ENCODE peak calls at places on chromosomes 4 and X, in nine cellular contexts. D is tibial nerve; U is HFFc6; I is activated T-helper 1 cell treated with anti-CD3 and anti-CD28 coated beads, Interleukin-2, amount 50 U/mL, for 16 hours; L is HS-5; M is NCI-H345; Q is smooth muscle cell of the brain vasculature; X is activated CD4-positive, CD25-positive, alpha-beta regulatory T cell; Z is PC-3. T is an unnamed sample.

GRCh38 chr4:67725132-67725531 is 24.2 kb upstream of the UBA6 start:
- DNase-seq in D (no peak), U (no peak), I (no peak), L (no peak), M (no peak), Q (no peak), X (no peak), Z (peak), T (no peak)

GRCh38 chrX:19174401-19175025 is 52.2 kb upstream of the ADGRG2 start:
- DNase-seq in D (peak), U (peak), I (no peak), L (peak), M (no peak), Q (no peak), X (no peak), Z (peak), T (peak)

GRCh38 chr4:112222219-112222955 is 9.2 kb upstream of the AP1AR start:
- DNase-seq in D (no peak), U (no peak), I (no peak), L (no peak), M (no peak), Q (no peak), X (no peak), Z (no peak), T (no peak)

GRCh38 chr4:84492737-84493091 is 6.4 kb downstream of the NKX6-1 start:
- DNase-seq in D (no peak), U (no peak), I (no peak), L (no peak), M (no peak), Q (no peak), X (no peak), Z (no peak), T (no peak)

GRCh38 chrX:12978205-12979010 is 3.5 kb downstream of the TMSB4X start:
- DNase-seq in D (peak), U (peak), I (peak), L (peak), M (no peak), Q (no peak), X (peak), Z (peak), T (peak)

GRCh38 chr4:118586357-118586790 is 98.8 kb upstream of the METTL14 start:
- DNase-seq in D (no peak), U (no peak), I (no peak), L (no peak), M (no peak), Q (no peak), X (no peak), Z (no peak), T (no peak)

GRCh38 chr4:83387922-83388676 is 53.5 kb upstream of the HPSE start:
- DNase-seq in D (no peak), U (no peak), I (no peak), L (no peak), M (no peak), Q (no peak), X (peak), Z (no peak), T (no peak)

GRCh38 chr4:164081801-164082200 is 587.3 kb downstream of the TMA16 start:
- DNase-seq in D (no peak), U (no peak), I (no peak), L (no peak), M (no peak), Q (no peak), X (no peak), Z (no peak), T (no peak)

GRCh38 chrX:73127700-73128241 is 48.5 kb upstream of the PABPC1L2A start:
- DNase-seq in D (no peak), U (no peak), I (no peak), L (no peak), M (no peak), Q (no peak), X (no peak), Z (peak), T (no peak)

GRCh38 chr4:47287735-47288134 is 175.8 kb downstream of the COMMD8 start:
- DNase-seq in D (no peak), U (peak), I (no peak), L (peak), M (no peak), Q (peak), X (no peak), Z (peak), T (peak)

GRCh38 chr4:127000846-127001245 is 631.9 kb upstream of the INTU start:
- DNase-seq in D (no peak), U (no peak), I (no peak), L (no peak), M (no peak), Q (no peak), X (no peak), Z (no peak), T (no peak)

GRCh38 chrX:101260435-101260834 is 30.7 kb downstream of the TAF7L start:
- DNase-seq in D (no peak), U (peak), I (no peak), L (no peak), M (no peak), Q (no peak), X (no peak), Z (peak), T (peak)

GRCh38 chr4:44415251-44415650 is 33.4 kb downstream of the KCTD8 start:
- DNase-seq in D (no peak), U (no peak), I (no peak), L (no peak), M (no peak), Q (no peak), X (no peak), Z (no peak), T (no peak)

GRCh38 chr4:57102050-57102564 is 8.1 kb downstream of the IGFBP7 start:
- DNase-seq in D (peak), U (peak), I (no peak), L (no peak), M (no peak), Q (peak), X (no peak), Z (peak), T (peak)

GRCh38 chr4:104743141-104743748 is 248.6 kb upstream of the CXXC4 start:
- DNase-seq in D (no peak), U (no peak), I (no peak), L (no peak), M (no peak), Q (no peak), X (no peak), Z (no peak), T (no peak)

GRCh38 chrX:47687249-47687648 is 28.3 kb upstream of the UXT start:
- DNase-seq in D (no peak), U (no peak), I (no peak), L (no peak), M (no peak), Q (no peak), X (no peak), Z (peak), T (no peak)

GRCh38 chr4:4575284-4576211 is 33.7 kb upstream of the STX18 start:
- DNase-seq in D (peak), U (peak), I (peak), L (no peak), M (peak), Q (no peak), X (peak), Z (peak), T (peak)

GRCh38 chr4:153788064-153788418 is 842 bp downstream of the SFRP2 start:
- DNase-seq in D (no peak), U (no peak), I (no peak), L (no peak), M (no peak), Q (no peak), X (no peak), Z (no peak), T (no peak)

GRCh38 chr4:89549907-89550306 is 242.3 kb upstream of the GPRIN3 start:
- DNase-seq in D (no peak), U (no peak), I (no peak), L (peak), M (no peak), Q (no peak), X (no peak), Z (peak), T (peak)